ENCODE peak calls at places on chromosomes 12 and 14, in eight cellular contexts. Z is foreskin fibroblast, X is A673, W is astrocyte of the spinal cord, E is OCI-LY7, P is heart right ventricle, M is Peyer's patch, I is cardiac muscle cell. O is an unnamed sample.
A peak's percentile ranks its signal among the peaks of the same experiment; 100 is the strongest.

GRCh38 chr12:6154730-6155459 is 30.4 kb upstream of the VWF start:
- DNase-seq in Z (no peak), X (no peak), W (no peak), E (no peak), P (peak; percentile 89), M (no peak), I (no peak), O (no peak)

GRCh38 chr14:55794655-55795583 is 214.9 kb downstream of the KTN1 start:
- DNase-seq in Z (peak; percentile 61), X (peak; percentile 37), W (no peak), E (no peak), P (no peak), M (no peak), I (peak; percentile 54), O (no peak)

GRCh38 chr14:64265222-64265621 is 28.9 kb downstream of the ESR2 start:
- DNase-seq in Z (no peak), X (no peak), W (no peak), E (peak; percentile 16), P (no peak), M (no peak), I (no peak), O (no peak)

GRCh38 chr12:103373088-103373523 is 122.7 kb downstream of the C12orf42 start:
- DNase-seq in Z (no peak), X (no peak), W (no peak), E (no peak), P (no peak), M (no peak), I (no peak), O (no peak)

GRCh38 chr12:45214739-45215418 is 1.0 kb upstream of the ANO6 start:
- DNase-seq in Z (peak; percentile 52), X (peak; percentile 49), W (peak; percentile 54), E (no peak), P (no peak), M (no peak), I (peak; percentile 54), O (no peak)

GRCh38 chr12:48925218-48925871 is at the start of gene FKBP11:
- DNase-seq in Z (peak; percentile 83), X (peak; percentile 50), W (peak; percentile 37), E (peak; percentile 80), P (peak; percentile 53), M (peak; percentile 76), I (peak; percentile 60), O (no peak)

GRCh38 chr14:75334191-75335051 is 55.8 kb downstream of the FOS start:
- DNase-seq in Z (peak; percentile 30), X (no peak), W (no peak), E (no peak), P (peak; percentile 33), M (peak; percentile 70), I (peak; percentile 32), O (no peak)

GRCh38 chr12:103505371-103506236 is 9.8 kb upstream of the C12orf42 start:
- DNase-seq in Z (no peak), X (no peak), W (peak; percentile 3), E (no peak), P (no peak), M (no peak), I (no peak), O (no peak)

GRCh38 chr12:112350593-112351592 is 31.3 kb downstream of the HECTD4 start:
- DNase-seq in Z (peak; percentile 54), X (no peak), W (no peak), E (no peak), P (no peak), M (no peak), I (no peak), O (no peak)

GRCh38 chr14:50085570-50086315 is 30.6 kb downstream of the VCPKMT start:
- DNase-seq in Z (peak; percentile 49), X (peak; percentile 10), W (peak; percentile 50), E (peak; percentile 79), P (no peak), M (peak; percentile 63), I (peak; percentile 20), O (peak; percentile 49)

GRCh38 chr12:12671850-12672660 is 23.9 kb downstream of the GPR19 start:
- DNase-seq in Z (peak; percentile 58), X (no peak), W (peak; percentile 44), E (no peak), P (no peak), M (no peak), I (peak; percentile 10), O (no peak)

GRCh38 chr12:65330341-65330740 is 51.9 kb downstream of the MSRB3 start:
- DNase-seq in Z (peak; percentile 31), X (no peak), W (peak; percentile 34), E (no peak), P (no peak), M (no peak), I (peak; percentile 67), O (no peak)

GRCh38 chr14:71529855-71530254 is 402.4 kb upstream of the RGS6 start:
- DNase-seq in Z (peak; percentile 24), X (peak; percentile 42), W (peak; percentile 86), E (no peak), P (peak; percentile 62), M (no peak), I (peak; percentile 85), O (no peak)

GRCh38 chr14:32383337-32384009 is 54.4 kb downstream of the AKAP6 start:
- DNase-seq in Z (no peak), X (no peak), W (no peak), E (no peak), P (no peak), M (no peak), I (no peak), O (no peak)

GRCh38 chr12:54262403-54262925 is 17.5 kb downstream of the CBX5 start:
- DNase-seq in Z (peak; percentile 81), X (peak; percentile 75), W (peak; percentile 39), E (no peak), P (no peak), M (no peak), I (peak; percentile 44), O (no peak)

GRCh38 chr14:104422301-104423223 is 157.0 kb upstream of the C14orf180 start:
- DNase-seq in Z (no peak), X (no peak), W (no peak), E (no peak), P (no peak), M (no peak), I (no peak), O (no peak)

GRCh38 chr14:101364503-101365328 is 196.6 kb upstream of the DIO3 start:
- DNase-seq in Z (peak; percentile 17), X (no peak), W (no peak), E (no peak), P (no peak), M (no peak), I (no peak), O (no peak)

GRCh38 chr14:44404021-44404420 is 103.1 kb downstream of the FSCB start:
- DNase-seq in Z (no peak), X (peak; percentile 65), W (no peak), E (no peak), P (no peak), M (no peak), I (peak; percentile 36), O (no peak)

GRCh38 chr12:94074970-94075695 is 73.2 kb upstream of the PLXNC1 start:
- DNase-seq in Z (peak; percentile 90), X (peak; percentile 84), W (peak; percentile 81), E (peak; percentile 8), P (peak; percentile 73), M (no peak), I (peak; percentile 97), O (peak; percentile 72)

GRCh38 chr14:54881761-54882401 is 20.7 kb downstream of the GCH1 start:
- DNase-seq in Z (peak; percentile 61), X (no peak), W (peak; percentile 35), E (peak; percentile 45), P (no peak), M (peak; percentile 30), I (peak; percentile 69), O (no peak)

DNA sequence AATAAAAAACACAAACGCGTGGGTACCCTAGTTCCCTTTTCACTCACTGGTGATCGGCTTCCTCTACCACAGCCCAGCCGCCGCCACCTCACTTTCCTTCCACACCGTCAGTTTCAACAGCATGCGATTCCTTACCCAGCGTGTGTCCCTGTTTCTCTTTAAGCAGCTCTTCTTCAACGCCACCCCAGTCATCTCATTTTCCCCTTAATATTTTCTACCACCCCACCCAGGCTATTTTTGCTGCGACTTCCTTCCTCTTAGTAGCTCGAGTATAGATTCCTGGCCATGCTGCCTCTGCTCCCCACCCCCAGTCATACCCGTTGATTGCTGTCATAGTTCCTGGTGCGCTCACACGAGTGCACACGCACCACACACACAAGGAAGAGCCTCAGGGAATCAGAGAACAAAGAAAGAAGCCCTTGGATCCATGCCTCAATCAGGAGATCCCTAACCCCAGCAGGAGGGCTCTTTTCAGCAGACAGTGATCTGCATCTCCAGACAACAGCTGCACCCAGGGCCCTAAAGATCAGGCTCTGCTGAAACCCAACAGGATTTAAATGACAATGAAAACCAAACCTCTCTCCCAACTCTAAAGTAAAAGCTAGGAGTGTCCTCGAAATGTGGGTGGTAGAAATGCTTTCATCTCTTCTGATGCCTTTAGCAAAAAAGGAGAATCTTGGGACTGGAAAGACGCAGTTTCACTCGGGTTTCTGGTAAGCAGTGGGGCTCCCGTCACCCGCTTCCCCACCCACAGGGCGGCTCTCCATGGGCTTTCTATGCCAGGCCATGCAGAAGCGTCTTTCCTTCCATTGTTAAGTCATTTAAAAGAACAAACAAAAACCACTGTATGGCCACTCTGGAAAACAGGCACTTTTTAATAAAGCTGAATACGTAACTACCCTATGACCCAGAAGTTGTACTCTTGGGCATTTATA is 23.8 kb downstream of the VPS37B start:
- DNase-seq in Z (peak; percentile 95), X (peak; percentile 95), W (peak; percentile 78), E (peak; percentile 75), P (peak; percentile 83), M (peak; percentile 78), I (peak; percentile 73), O (no peak)
- H3K4me3 ChIP-seq in Z (peak overlapping the region; percentile 50), X (peak overlapping the region; percentile 40), W (peak overlapping the region; percentile 29), E (peak overlapping the region; percentile 67), P (peak overlapping the region; percentile 34), M (peak overlapping the region; percentile 2), I (no peak overlapping the region), O (peak overlapping the region; percentile 54)

GRCh38 chr12:108295631-108296030 is 43.5 kb downstream of the CMKLR1 start:
- DNase-seq in Z (peak; percentile 18), X (no peak), W (no peak), E (no peak), P (no peak), M (no peak), I (no peak), O (no peak)
- TF ChIP-seq CTCF in Z (no peak), X (no peak), W (no peak), E (no peak), P (no peak), M (no peak), I (no peak), O (no peak)

DNA sequence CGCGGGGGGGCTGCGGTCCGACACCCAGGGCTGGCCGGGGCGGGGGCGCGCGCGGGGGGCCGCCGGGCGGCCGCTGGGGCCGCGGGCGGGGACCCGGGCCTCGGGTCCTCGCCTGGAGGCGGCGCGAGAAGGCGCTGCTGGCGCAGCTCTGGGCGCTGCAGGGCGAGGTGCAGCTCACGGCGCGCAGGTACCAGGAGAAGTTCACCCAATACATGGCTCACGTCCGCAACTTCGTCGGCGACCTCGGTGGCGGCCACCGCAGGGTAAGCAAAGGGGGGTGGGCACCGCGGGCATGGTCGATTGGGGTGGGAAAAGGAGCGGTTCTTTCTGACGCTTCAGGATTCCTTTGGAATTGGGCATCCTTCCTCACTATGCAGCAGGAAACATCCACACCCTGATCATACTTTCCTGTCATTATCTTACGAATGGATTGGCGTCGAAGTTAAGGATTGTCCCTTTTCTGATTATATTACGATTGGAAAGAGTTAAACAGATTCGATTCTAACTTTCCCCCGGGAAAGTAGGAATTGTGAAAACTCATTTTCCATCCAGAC is 798 bp downstream of the PDZRN4 start:
- DNase-seq in Z (no peak), X (no peak), W (no peak), E (no peak), P (no peak), M (no peak), I (no peak), O (no peak)
- H3K4me3 ChIP-seq in Z (no peak overlapping the region), X (peak overlapping the region; percentile 19), W (no peak overlapping the region), E (no peak overlapping the region), P (no peak overlapping the region), M (peak overlapping the region; percentile 20), I (peak overlapping the region; percentile 57), O (no peak overlapping the region)

GRCh38 chr14:61321385-61322010 is at the start of gene PRKCH:
- DNase-seq in Z (peak; percentile 66), X (peak; percentile 65), W (peak; percentile 43), E (no peak), P (peak; percentile 84), M (peak; percentile 68), I (peak; percentile 65), O (no peak)
- TF ChIP-seq CTCF in Z (no peak), X (peak; percentile 26), W (no peak), E (no peak), P (peak; percentile 19), M (peak; percentile 29), I (peak; percentile 12), O (peak; percentile 2)